ENCODE peak calls at places on chromosome 1, in six cellular contexts. O is CD8-positive, alpha-beta T cell; P is cardiac septum; R is GM03348; M is occipital lobe; J is EL. I is an unnamed sample.

GRCh38 chr1:172727956-172728603 is 69.2 kb downstream of the FASLG start:
- DNase-seq in J (peak), R (no peak), O (no peak), P (no peak), M (no peak), I (no peak)

GRCh38 chr1:93753766-93754763 is 72.4 kb upstream of the BCAR3 start:
- DNase-seq in O (no peak), M (no peak), P (no peak), R (peak), J (peak), I (no peak)

GRCh38 chr1:159177273-159177907 is 6.0 kb downstream of the CADM3 start:
- DNase-seq in P (no peak), R (peak), J (peak), O (no peak), M (no peak), I (no peak)

GRCh38 chr1:212722270-212722945 is 22.8 kb upstream of the BATF3 start:
- DNase-seq in O (no peak), R (no peak), M (no peak), P (no peak), J (no peak), I (no peak)

GRCh38 chr1:184387069-184387870 is 441 bp downstream of the C1orf21 start:
- DNase-seq in M (no peak), P (peak), R (peak), J (peak), O (peak), I (no peak)

GRCh38 chr1:219422811-219423598 is 189.9 kb downstream of the ZC3H11B start:
- DNase-seq in M (no peak), O (no peak), J (peak), R (no peak), P (no peak), I (no peak)

GRCh38 chr1:91582431-91582921 is 81.8 kb downstream of the CDC7 start:
- DNase-seq in M (no peak), J (peak), O (no peak), P (no peak), R (peak), I (no peak)

GRCh38 chr1:27659497-27660299 is 12.3 kb downstream of the IFI6 start:
- DNase-seq in J (peak), P (peak), M (peak), O (peak), R (peak), I (peak)

GRCh38 chr1:19432943-19433609 is 52.3 kb downstream of the CAPZB start:
- DNase-seq in M (no peak), J (no peak), P (no peak), R (no peak), O (no peak), I (no peak)

GRCh38 chr1:65083263-65083896 is 64.6 kb upstream of the AK4 start:
- DNase-seq in R (no peak), M (no peak), P (no peak), J (peak), O (no peak), I (no peak)

GRCh38 chr1:234069760-234070159 is 165.3 kb downstream of the SLC35F3 start:
- DNase-seq in P (no peak), J (no peak), O (no peak), M (no peak), R (no peak), I (no peak)

GRCh38 chr1:230464618-230465017 is 38.5 kb upstream of the PGBD5 start:
- DNase-seq in J (no peak), M (no peak), O (no peak), R (no peak), P (no peak), I (no peak)